ENCODE peak calls at places on chromosomes 3 and 15, in eight cellular contexts. J is HCT116, B is GM23338, E is GM23248, N is PC-3, P is hepatocyte, Z is SK-N-SH, H is MM.1S. I is an unnamed sample. For H3K27me3, the result is how much of the 10 kb centered on the place peaks cover.

GRCh38 chr3:118760611-118761606 is 273.7 kb downstream of the IGSF11 start:
- DNase-seq in J (no peak), B (peak), E (no peak), N (no peak), P (peak), Z (peak), H (no peak), I (peak)

GRCh38 chr3:86774082-86774691 is 216.8 kb downstream of the VGLL3 start:
- DNase-seq in J (no peak), B (peak), E (peak), N (peak), P (peak), Z (no peak), H (peak), I (peak)

GRCh38 chr3:122668930-122669730 is 11.5 kb upstream of the PARP14 start:
- DNase-seq in J (peak), B (no peak), E (peak), N (peak), P (peak), Z (no peak), H (no peak), I (no peak)

GRCh38 chr3:61650719-61651118 is 89.3 kb downstream of the PTPRG start:
- DNase-seq in J (no peak), B (no peak), E (no peak), N (no peak), P (no peak), Z (no peak), H (no peak), I (no peak)

GRCh38 chr3:159762981-159763465 is 225.6 kb upstream of the IL12A start:
- DNase-seq in J (no peak), B (peak), E (peak), N (peak), P (peak), Z (peak), H (peak), I (peak)

GRCh38 chr3:26498192-26498591 is 124.4 kb upstream of the LRRC3B start:
- DNase-seq in J (no peak), B (no peak), E (no peak), N (no peak), P (no peak), Z (no peak), H (no peak), I (no peak)

GRCh38 chr15:63483521-63484371 is 20.6 kb upstream of the USP3 start:
- DNase-seq in J (no peak), B (no peak), E (no peak), N (no peak), P (no peak), Z (no peak), H (peak), I (no peak)

GRCh38 chr3:53842436-53843194 is 3.6 kb downstream of the CHDH start:
- DNase-seq in J (peak), B (peak), E (peak), N (peak), P (peak), Z (no peak), H (no peak), I (peak)

GRCh38 chr3:154548341-154548740 is 118.4 kb upstream of the GPR149 start:
- DNase-seq in J (no peak), B (no peak), E (no peak), N (no peak), P (no peak), Z (no peak), H (peak), I (no peak)

GRCh38 chr15:49472338-49472737 is 49.3 kb downstream of the FGF7 start:
- DNase-seq in J (no peak), B (no peak), E (no peak), N (no peak), P (no peak), Z (no peak), H (no peak), I (no peak)

GRCh38 chr3:29319262-29319661 is 38.4 kb downstream of the RBMS3 start:
- DNase-seq in J (no peak), B (no peak), E (no peak), N (no peak), P (no peak), Z (no peak), H (no peak), I (no peak)

GRCh38 chr15:48798319-48798718 is 12.6 kb downstream of the CEP152 start:
- DNase-seq in J (no peak), B (peak), E (no peak), N (no peak), P (no peak), Z (peak), H (no peak), I (peak)

GRCh38 chr15:36609793-36610192 is 30.4 kb downstream of the CDIN1 start:
- DNase-seq in J (no peak), B (no peak), E (no peak), N (no peak), P (no peak), Z (no peak), H (no peak), I (no peak)

GRCh38 chr15:63238796-63239195 is 38.6 kb upstream of the APH1B start:
- DNase-seq in J (no peak), B (no peak), E (peak), N (peak), P (no peak), Z (no peak), H (peak), I (no peak)

GRCh38 chr3:171229173-171229572 is 202.7 kb upstream of the SLC2A2 start:
- DNase-seq in J (no peak), B (no peak), E (no peak), N (no peak), P (no peak), Z (no peak), H (no peak), I (no peak)

GRCh38 chr15:97114900-97115763 is 784.6 kb downstream of the NR2F2 start:
- DNase-seq in J (no peak), B (no peak), E (no peak), N (no peak), P (peak), Z (no peak), H (peak), I (no peak)
- TF ChIP-seq EZH2phosphoT487 in J (no peak), B (no peak), E (no peak), N (no peak), P (no peak), Z (no peak), H (no peak), I (no peak)

GRCh38 chr3:147365196-147366115 is 40.9 kb downstream of the ZIC4 start:
- DNase-seq in J (no peak), B (no peak), E (no peak), N (no peak), P (no peak), Z (no peak), H (no peak), I (no peak)
- H3K27me3 ChIP-seq in J (under half), B (half or more), E (half or more), N (half or more), P (half or more), Z (half or more), H (under half), I (half or more)

GRCh38 chr3:111848778-111849177 is 10.3 kb upstream of the PHLDB2 start:
- DNase-seq in J (no peak), B (no peak), E (no peak), N (peak), P (no peak), Z (no peak), H (no peak), I (no peak)

GRCh38 chr3:111850481-111850880 is 8.6 kb upstream of the PHLDB2 start:
- DNase-seq in J (no peak), B (no peak), E (peak), N (peak), P (no peak), Z (no peak), H (no peak), I (no peak)

GRCh38 chr3:111848246-111848645 is 10.8 kb upstream of the PHLDB2 start:
- DNase-seq in J (peak), B (no peak), E (peak), N (no peak), P (no peak), Z (no peak), H (no peak), I (no peak)

GRCh38 chr3:111845996-111846395 is 13.1 kb upstream of the PHLDB2 start:
- DNase-seq in J (no peak), B (no peak), E (peak), N (no peak), P (no peak), Z (no peak), H (no peak), I (no peak)

GRCh38 chr3:111846717-111847116 is 12.3 kb upstream of the PHLDB2 start:
- DNase-seq in J (no peak), B (no peak), E (peak), N (peak), P (no peak), Z (no peak), H (no peak), I (no peak)
- TF ChIP-seq EZH2phosphoT487 in J (no peak), B (no peak), E (no peak), N (no peak), P (no peak), Z (no peak), H (no peak), I (no peak)

GRCh38 chr3:46381662-46382061 is 10.9 kb downstream of the CCR5 start:
- DNase-seq in J (no peak), B (no peak), E (no peak), N (no peak), P (no peak), Z (no peak), H (no peak), I (no peak)

GRCh38 chr3:46389306-46389705 is 17.6 kb downstream of the CCR5AS start:
- DNase-seq in J (no peak), B (no peak), E (no peak), N (no peak), P (no peak), Z (no peak), H (no peak), I (no peak)

GRCh38 chr3:46383946-46384330 is 13.2 kb downstream of the CCR5 start:
- DNase-seq in J (no peak), B (no peak), E (no peak), N (peak), P (no peak), Z (no peak), H (peak), I (no peak)

GRCh38 chr3:46383211-46383945 is 12.6 kb downstream of the CCR5 start:
- DNase-seq in J (no peak), B (no peak), E (no peak), N (peak), P (no peak), Z (no peak), H (peak), I (no peak)

DNA sequence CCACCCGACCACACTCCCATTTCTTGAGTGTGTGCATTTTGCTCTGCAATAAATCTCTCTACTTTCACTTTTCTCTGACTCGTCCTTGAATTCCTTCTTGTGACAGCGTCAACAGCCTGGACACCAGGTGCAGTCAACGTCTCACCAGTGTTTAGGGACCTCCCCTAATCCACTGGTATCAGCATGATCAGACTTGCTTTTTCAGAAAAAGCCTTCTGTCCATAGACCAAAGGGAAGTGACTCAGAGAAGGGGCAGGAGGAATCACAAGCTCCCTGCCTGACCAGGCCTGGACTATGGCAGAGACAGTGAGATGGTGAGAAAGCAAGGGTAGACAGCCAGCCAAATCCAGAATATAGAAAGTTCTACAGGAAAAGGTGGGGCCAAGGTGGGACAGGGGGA is 15.5 kb downstream of the CCR5 start:
- DNase-seq in J (peak), B (no peak), E (peak), N (peak), P (peak), Z (no peak), H (peak), I (no peak)
- H3K27me3 ChIP-seq in J (under half), B (under half), E (under half), N (under half), P (under half), Z (under half), H (under half), I (under half)

DNA sequence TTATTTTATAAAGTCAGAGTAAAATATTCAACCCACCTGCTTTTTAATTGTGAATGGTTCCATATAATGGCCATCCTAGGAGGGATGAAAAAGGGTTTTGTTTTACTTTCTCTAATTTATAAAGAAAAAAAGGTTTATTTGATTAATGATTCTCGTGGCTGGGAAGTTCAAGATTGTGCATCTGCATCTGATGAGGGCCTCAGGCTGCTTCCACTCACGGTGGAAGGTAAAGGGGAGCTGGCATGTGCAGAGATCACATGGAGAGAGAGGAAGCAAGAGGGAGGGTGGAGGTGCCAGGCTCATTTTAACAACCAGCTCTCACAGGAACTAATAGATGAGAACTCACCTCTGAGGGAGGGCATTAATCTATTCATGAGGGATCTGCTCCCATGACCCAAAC is 27.7 kb upstream of the TRA2B start:
- DNase-seq in J (no peak), B (no peak), E (no peak), N (no peak), P (no peak), Z (no peak), H (no peak), I (no peak)
- TF ChIP-seq EZH2phosphoT487 in J (no peak), B (no peak), E (no peak), N (no peak), P (no peak), Z (no peak), H (no peak), I (no peak)

DNA sequence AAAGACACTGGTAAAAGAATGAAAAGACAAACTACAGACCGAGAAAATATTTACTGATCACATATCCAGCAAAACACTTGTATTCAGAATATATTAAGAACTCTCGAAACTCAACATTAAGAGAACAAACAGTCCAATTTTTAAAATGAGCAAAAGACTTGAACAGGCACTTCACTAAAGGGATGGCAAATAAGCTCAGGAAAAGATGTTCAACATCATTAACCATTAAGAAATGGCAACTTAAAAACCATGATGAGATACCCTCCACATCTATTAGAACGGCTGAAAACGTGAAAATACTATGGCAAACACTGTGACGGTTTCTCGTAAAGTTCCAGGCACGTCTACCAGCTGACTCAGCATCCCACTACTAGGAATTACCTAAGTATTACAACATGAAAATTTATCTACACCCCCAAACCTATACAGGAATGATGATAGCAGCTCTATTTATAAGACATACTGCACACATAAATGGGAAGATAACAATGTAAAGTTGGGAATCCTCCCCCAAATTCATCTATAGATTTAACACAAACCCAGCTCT is 86.1 kb upstream of the PROK2 start:
- DNase-seq in J (no peak), B (no peak), E (no peak), N (no peak), P (no peak), Z (no peak), H (no peak), I (no peak)
- H3K27me3 ChIP-seq in J (under half), B (under half), E (under half), N (half or more), P (under half), Z (under half), H (under half), I (under half)

DNA sequence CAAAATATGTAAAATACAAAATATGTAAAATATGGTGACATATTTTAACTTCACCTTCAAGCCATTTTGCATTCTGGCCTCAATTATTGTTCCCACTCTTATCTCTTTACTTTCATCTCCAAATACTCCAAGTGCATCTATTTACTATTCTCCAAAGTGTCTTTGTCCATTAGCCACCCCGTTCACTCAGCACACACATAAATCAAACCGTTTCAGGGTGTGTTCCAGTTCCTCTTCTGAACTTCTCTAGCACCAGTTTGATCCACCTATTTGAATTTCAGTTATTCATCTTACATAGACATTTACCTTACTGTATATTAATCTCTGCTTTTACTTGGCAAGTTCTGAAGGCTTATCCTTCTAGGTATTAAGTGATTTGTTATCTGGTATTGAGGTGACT is 45.1 kb downstream of the SGO1 start:
- DNase-seq in J (no peak), B (no peak), E (no peak), N (no peak), P (no peak), Z (no peak), H (no peak), I (no peak)
- TF ChIP-seq EZH2phosphoT487 in J (no peak), B (no peak), E (no peak), N (no peak), P (no peak), Z (no peak), H (no peak), I (no peak)

DNA sequence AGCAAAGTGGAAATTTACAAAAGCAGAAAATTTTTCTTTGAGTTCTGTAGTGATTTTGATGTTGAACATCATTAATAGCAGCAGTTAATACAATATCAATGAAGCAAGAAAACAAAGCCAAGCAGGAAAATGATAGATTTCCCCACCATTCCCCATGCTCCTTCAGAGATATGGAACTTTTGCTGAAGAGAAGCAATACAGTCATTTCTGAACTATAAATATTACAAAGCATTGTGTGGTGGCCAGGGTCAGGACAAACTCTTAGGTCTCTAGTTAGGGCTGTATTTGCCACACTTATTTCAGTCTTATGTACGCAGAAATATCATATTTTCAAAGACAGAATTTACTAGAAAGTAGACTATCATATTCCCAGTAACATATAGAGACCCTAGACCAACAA is 88.8 kb upstream of the P3H2 start:
- DNase-seq in J (no peak), B (no peak), E (no peak), N (no peak), P (no peak), Z (no peak), H (no peak), I (no peak)
- H3K27me3 ChIP-seq in J (under half), B (under half), E (under half), N (under half), P (under half), Z (under half), H (under half), I (under half)

GRCh38 chr3:14473411-14473891 is 66.7 kb downstream of the GRIP2 start:
- DNase-seq in J (no peak), B (no peak), E (no peak), N (no peak), P (no peak), Z (no peak), H (no peak), I (no peak)

GRCh38 chr3:14475601-14476000 is 64.5 kb downstream of the GRIP2 start:
- DNase-seq in J (no peak), B (no peak), E (no peak), N (no peak), P (no peak), Z (no peak), H (no peak), I (no peak)

GRCh38 chr3:14474363-14475081 is 65.6 kb downstream of the GRIP2 start:
- DNase-seq in J (no peak), B (no peak), E (no peak), N (no peak), P (no peak), Z (no peak), H (no peak), I (no peak)

GRCh38 chr3:14471690-14472089 is 68.5 kb downstream of the GRIP2 start:
- DNase-seq in J (no peak), B (no peak), E (no peak), N (no peak), P (no peak), Z (no peak), H (no peak), I (no peak)

GRCh38 chr3:14472471-14473351 is 67.4 kb downstream of the GRIP2 start:
- DNase-seq in J (peak), B (no peak), E (peak), N (peak), P (peak), Z (no peak), H (no peak), I (no peak)
- TF ChIP-seq EZH2phosphoT487 in J (no peak), B (no peak), E (peak), N (no peak), P (no peak), Z (no peak), H (no peak), I (no peak)

GRCh38 chr3:55484191-55484644 is 2.9 kb downstream of the WNT5A start:
- DNase-seq in J (no peak), B (peak), E (no peak), N (no peak), P (peak), Z (no peak), H (no peak), I (peak)
- H3K27me3 ChIP-seq in J (under half), B (half or more), E (under half), N (under half), P (under half), Z (under half), H (under half), I (half or more)